ENCODE peak calls at places on chromosomes 3 and 15, in four cellular contexts. O is uterus, X is tibial nerve, V is A549. Y is an unnamed sample.

GRCh38 chr15:41940441-41940857 is 31.9 kb downstream of the EHD4 start:
- DNase-seq in V (no peak), X (no peak), O (no peak), Y (no peak)

GRCh38 chr3:52895416-52895815 is 1.9 kb downstream of the STIMATE start:
- DNase-seq in V (no peak), X (no peak), O (no peak), Y (no peak)

GRCh38 chr15:75347222-75348033 is 589 bp downstream of the NEIL1 start:
- DNase-seq in X (peak; percentile 39), O (peak; percentile 65), V (peak; percentile 55), Y (peak; percentile 78)

GRCh38 chr3:30631237-30631961 is 25.0 kb downstream of the TGFBR2 start:
- DNase-seq in O (no peak), X (no peak), V (no peak), Y (no peak)

GRCh38 chr3:94303897-94304296 is 241.0 kb downstream of the NSUN3 start:
- DNase-seq in X (peak; percentile 8), O (no peak), V (no peak), Y (no peak)

GRCh38 chr3:126481808-126482502 is 6.3 kb upstream of the ZXDC start:
- DNase-seq in V (no peak), X (peak; percentile 25), O (peak; percentile 27), Y (no peak)

GRCh38 chr3:41674449-41674848 is 287.5 kb downstream of the ULK4 start:
- DNase-seq in O (no peak), V (no peak), X (no peak), Y (no peak)

GRCh38 chr3:86990734-86991481 is at the start of gene VGLL3:
- DNase-seq in X (peak; percentile 62), O (peak; percentile 80), V (peak; percentile 64), Y (peak; percentile 93)

GRCh38 chr15:32861741-32862140 is 143.9 kb downstream of the GREM1 start:
- DNase-seq in O (peak; percentile 41), V (no peak), X (no peak), Y (no peak)

GRCh38 chr3:181695661-181696491 is 15.8 kb upstream of the SOX2 start:
- DNase-seq in V (no peak), X (no peak), O (no peak), Y (no peak)

GRCh38 chr3:172102123-172102882 is 62.9 kb downstream of the FNDC3B start:
- DNase-seq in V (no peak), O (no peak), X (no peak), Y (no peak)

GRCh38 chr15:25094066-25094465 is 139.3 kb downstream of the SNRPN start:
- DNase-seq in O (no peak), V (no peak), X (no peak), Y (no peak)

GRCh38 chr3:158711886-158712285 is 20.4 kb downstream of the RARRES1 start:
- DNase-seq in V (peak; percentile 55), X (no peak), O (no peak), Y (no peak)

GRCh38 chr15:63310646-63311045 is 33.2 kb downstream of the APH1B start:
- DNase-seq in X (no peak), V (no peak), O (no peak), Y (no peak)

GRCh38 chr15:63308491-63308890 is 31.1 kb downstream of the APH1B start:
- DNase-seq in O (no peak), V (no peak), X (no peak), Y (no peak)

GRCh38 chr15:63308947-63309346 is 31.5 kb downstream of the APH1B start:
- DNase-seq in O (no peak), X (no peak), V (no peak), Y (no peak)

GRCh38 chr15:63313866-63314265 is 36.5 kb downstream of the APH1B start:
- DNase-seq in X (no peak), O (no peak), V (no peak), Y (no peak)

GRCh38 chr15:63312286-63312685 is 34.9 kb downstream of the APH1B start:
- DNase-seq in X (no peak), O (no peak), V (no peak), Y (no peak)
- TF ChIP-seq CTCF in X (no peak), O (no peak), V (no peak), Y (no peak)

GRCh38 chr15:29638781-29639180 is 183.5 kb downstream of the TJP1 start:
- DNase-seq in X (no peak), O (no peak), V (no peak), Y (no peak)

GRCh38 chr15:29637555-29637954 is 184.7 kb downstream of the TJP1 start:
- DNase-seq in X (no peak), V (no peak), O (no peak), Y (no peak)

GRCh38 chr15:29638011-29638410 is 184.3 kb downstream of the TJP1 start:
- DNase-seq in X (no peak), V (no peak), O (no peak), Y (no peak)

GRCh38 chr15:29636140-29636539 is 186.1 kb downstream of the TJP1 start:
- DNase-seq in V (no peak), O (no peak), X (no peak), Y (no peak)

DNA sequence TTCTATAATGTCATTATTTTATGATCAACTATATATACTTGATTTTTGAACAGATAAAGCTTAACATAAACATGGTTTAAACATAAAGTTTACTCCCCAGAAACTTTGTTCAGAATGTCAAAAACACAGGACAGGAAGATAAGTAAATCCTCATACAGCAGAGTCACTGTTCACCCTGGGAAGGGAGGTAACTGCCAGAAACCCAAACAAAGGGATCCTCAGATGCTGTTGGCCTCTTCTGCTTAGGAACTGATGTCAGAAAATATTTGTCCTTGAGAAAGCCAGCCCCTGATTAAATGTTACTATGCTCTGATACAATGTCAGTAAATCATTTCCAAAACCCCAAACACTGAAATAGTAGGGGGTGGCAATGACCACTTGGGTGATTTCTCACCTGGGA is 185.3 kb downstream of the TJP1 start:
- DNase-seq in X (no peak), V (no peak), O (no peak), Y (no peak)
- H3K4me1 ChIP-seq in X (no peaks in the 10 kb centered on the region), V (no peaks in the 10 kb centered on the region), O (no peaks in the 10 kb centered on the region), Y (no peaks in the 10 kb centered on the region)

DNA sequence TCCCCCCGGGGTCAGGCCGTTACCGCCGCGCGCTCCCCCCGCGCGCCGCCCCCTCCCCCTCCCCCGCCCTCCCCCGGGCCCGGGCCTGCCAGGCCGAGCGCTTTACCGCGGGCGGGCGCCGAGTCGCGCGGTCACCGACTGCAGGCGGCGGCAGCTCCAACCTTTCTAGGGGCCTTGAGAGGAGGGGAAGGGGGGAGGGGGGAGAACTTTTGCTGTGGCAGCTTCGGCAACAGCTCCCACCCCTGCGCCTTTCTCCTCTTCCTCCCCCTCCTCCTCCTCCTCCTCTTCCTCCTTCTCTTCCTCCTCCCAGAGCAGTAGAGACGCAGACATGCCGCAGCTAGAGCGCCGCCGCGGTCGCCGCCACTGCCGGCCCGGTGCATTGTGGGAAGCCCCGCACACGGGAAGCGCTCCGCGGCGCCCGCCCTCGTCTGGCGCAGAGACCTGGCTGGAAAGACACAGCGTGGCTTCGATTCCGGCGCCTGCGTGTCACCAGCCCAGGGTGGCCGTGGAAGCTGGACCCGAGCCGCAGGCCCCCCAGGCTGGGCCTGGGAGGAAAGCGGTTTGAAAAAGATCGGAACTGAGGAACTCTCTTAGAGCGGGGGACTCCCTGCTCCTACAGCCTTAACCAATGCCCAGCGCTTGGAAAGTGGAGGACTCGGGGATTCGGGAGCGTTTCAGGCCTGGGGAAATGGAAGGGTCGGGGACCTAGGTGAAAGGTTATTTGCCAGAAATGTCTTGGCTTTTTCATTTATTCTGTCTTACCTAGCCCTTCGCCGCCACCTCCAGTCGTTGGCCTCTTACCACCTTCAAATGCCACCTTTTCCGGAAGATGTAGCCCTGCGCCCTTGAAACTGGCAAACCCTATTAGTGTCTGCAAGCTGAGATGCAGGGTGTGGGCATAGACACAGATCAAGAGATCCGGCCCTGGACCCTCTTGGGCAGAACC is at the start of gene ZNF148:
- DNase-seq in X (peak; percentile 80), O (peak; percentile 89), V (peak; percentile 49), Y (peak; percentile 93)
- TF ChIP-seq POLR2A in X (peak; percentile 57), O (peak; percentile 58), V (peak; percentile 84), Y (peak; percentile 78)

GRCh38 chr3:81416812-81417211 is 344.6 kb downstream of the GBE1 start:
- DNase-seq in X (no peak), O (no peak), V (no peak), Y (no peak)

GRCh38 chr3:81419196-81419595 is 342.2 kb downstream of the GBE1 start:
- DNase-seq in X (no peak), O (no peak), V (peak; percentile 3), Y (no peak)
- TF ChIP-seq CTCF in X (no peak), O (no peak), V (peak; percentile 59), Y (no peak)

DNA sequence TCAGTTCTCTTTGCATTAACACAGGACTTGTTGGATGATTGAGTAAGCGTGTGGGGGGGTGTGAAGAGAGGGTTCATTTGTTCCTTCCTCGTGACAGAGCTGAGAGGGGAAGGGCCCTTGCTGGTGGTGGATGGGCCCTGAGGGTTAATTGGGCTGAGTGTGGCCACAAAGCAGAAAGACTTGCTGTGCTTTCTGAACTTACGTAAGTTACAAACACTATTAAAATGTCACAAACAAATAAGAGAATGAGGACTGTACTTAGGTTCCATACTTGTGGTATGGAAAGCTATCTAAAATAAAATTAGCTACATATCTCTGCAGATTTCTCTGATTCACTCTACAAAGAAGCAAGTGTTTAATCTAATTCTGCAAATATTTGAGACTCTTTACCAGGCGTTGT is 231.3 kb downstream of the LPP start:
- DNase-seq in O (no peak), X (no peak), V (no peak), Y (no peak)
- H3K4me1 ChIP-seq in O (no peaks in the 10 kb centered on the region), X (no peaks in the 10 kb centered on the region), V (peaks cover 26% of the 10 kb centered on the region), Y (peaks cover 69% of the 10 kb centered on the region)